ENCODE peak calls at places on chromosomes 16 and 17, in six cellular contexts. Y, Z, I, R, T and D are unnamed samples.

GRCh38 chr17:13626703-13627102 is 25.0 kb upstream of the HS3ST3A1 start:
- DNase-seq in R (no peak), T (no peak), Z (no peak), I (no peak), Y (no peak), D (no peak)

GRCh38 chr16:1029259-1029545 is 43.3 kb upstream of the SSTR5 start:
- DNase-seq in Z (no peak), Y (no peak), T (no peak), R (no peak), I (no peak), D (no peak)

GRCh38 chr17:17823433-17824118 is 13.2 kb downstream of the SREBF1 start:
- DNase-seq in I (peak; percentile 53), T (peak; percentile 87), Y (peak; percentile 53), R (peak; percentile 96), Z (peak; percentile 93), D (peak; percentile 50)

GRCh38 chr17:50118076-50118827 is 11.7 kb downstream of the SAMD14 start:
- DNase-seq in Y (no peak), Z (no peak), I (no peak), R (no peak), T (no peak), D (no peak)

GRCh38 chr17:65220732-65221131 is 83.6 kb downstream of the RGS9 start:
- DNase-seq in R (no peak), T (no peak), Z (no peak), I (no peak), Y (no peak), D (no peak)

GRCh38 chr17:27475981-27476895 is 20.0 kb downstream of the KSR1 start:
- DNase-seq in T (no peak), Z (no peak), I (no peak), Y (no peak), R (no peak), D (no peak)

GRCh38 chr17:4189280-4189679 is 46.3 kb downstream of the CYB5D2 start:
- DNase-seq in Y (no peak), I (no peak), Z (no peak), R (no peak), T (no peak), D (no peak)

GRCh38 chr16:81848306-81848853 is 69.3 kb downstream of the PLCG2 start:
- DNase-seq in Y (no peak), Z (no peak), T (no peak), I (no peak), R (no peak), D (no peak)

GRCh38 chr16:85622683-85623082 is 9.6 kb downstream of the GSE1 start:
- DNase-seq in I (no peak), Z (no peak), T (no peak), Y (no peak), R (no peak), D (no peak)

GRCh38 chr17:75105269-75106080 is 4.3 kb upstream of the ARMC7 start:
- DNase-seq in T (peak; percentile 80), R (peak; percentile 60), Z (peak; percentile 41), I (no peak), Y (no peak), D (no peak)

GRCh38 chr17:43384476-43384862 is 14.3 kb upstream of the ARL4D start:
- DNase-seq in R (no peak), Z (no peak), Y (no peak), I (no peak), T (peak; percentile 61), D (no peak)

GRCh38 chr16:89190150-89190958 is 10.0 kb downstream of the SLC22A31 start:
- DNase-seq in T (no peak), I (no peak), Y (no peak), R (no peak), Z (no peak), D (no peak)

GRCh38 chr17:33955461-33955860 is 299.6 kb upstream of the CCL2 start:
- DNase-seq in R (no peak), Z (no peak), I (no peak), T (no peak), Y (no peak), D (no peak)

GRCh38 chr17:8994319-8994718 is 27.0 kb upstream of the NTN1 start:
- DNase-seq in Z (no peak), T (peak; percentile 81), I (no peak), Y (peak; percentile 42), R (peak; percentile 83), D (peak; percentile 44)

GRCh38 chr17:55897301-55897700 is 146.4 kb downstream of the PCTP start:
- DNase-seq in I (no peak), T (no peak), Y (no peak), R (no peak), Z (peak; percentile 44), D (no peak)

GRCh38 chr17:12940699-12941098 is 77.1 kb downstream of the ELAC2 start:
- DNase-seq in T (no peak), R (no peak), Y (no peak), Z (no peak), I (no peak), D (no peak)

GRCh38 chr16:56769674-56770073 is 39.7 kb downstream of the NUP93 start:
- DNase-seq in Z (no peak), Y (no peak), T (peak; percentile 34), R (no peak), I (no peak), D (no peak)

GRCh38 chr17:39752241-39752831 is 14.6 kb downstream of the GRB7 start:
- DNase-seq in Z (no peak), I (no peak), T (no peak), R (no peak), Y (no peak), D (no peak)

GRCh38 chr16:53892155-53892554 is 188.2 kb downstream of the FTO start:
- DNase-seq in Y (peak; percentile 24), T (peak; percentile 77), I (no peak), R (peak; percentile 58), Z (no peak), D (peak; percentile 26)

GRCh38 chr17:76137351-76138233 is 3.5 kb downstream of the FOXJ1 start:
- DNase-seq in Z (no peak), I (no peak), T (no peak), R (peak; percentile 43), Y (no peak), D (no peak)

DNA sequence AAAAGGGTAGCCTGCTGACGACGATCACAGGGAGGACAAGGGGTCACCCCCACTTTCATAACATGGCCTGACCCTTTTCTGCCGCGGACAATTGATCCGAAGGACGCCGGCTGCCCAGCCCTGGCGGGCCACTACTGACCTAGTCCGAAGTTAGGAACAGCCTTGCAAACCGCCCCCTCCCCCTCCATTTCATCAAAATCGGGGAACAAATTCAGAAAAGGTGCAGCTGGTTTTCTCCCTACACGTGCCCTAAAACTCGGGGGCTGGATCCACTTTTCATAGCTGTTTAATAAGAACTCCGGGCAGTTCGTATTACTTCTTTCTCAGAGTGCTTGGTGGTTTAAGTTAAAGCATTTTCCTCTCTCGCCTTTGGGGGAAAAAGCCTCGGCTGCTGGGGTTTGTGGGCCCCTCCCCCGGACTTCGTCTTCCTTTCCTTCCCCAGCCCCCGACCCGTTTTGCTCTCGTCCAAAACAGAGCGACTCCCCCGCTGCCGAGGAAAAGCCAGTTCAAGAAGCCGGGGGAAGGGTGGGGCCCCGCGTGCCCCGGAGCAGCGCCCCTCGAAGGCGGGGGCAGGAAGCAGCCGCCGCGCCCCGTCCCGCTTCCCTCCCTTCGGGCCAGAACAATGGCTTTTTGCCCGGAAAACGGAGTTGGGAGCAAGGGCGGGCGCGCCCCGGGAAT is 643 bp upstream of the CBX2 start:
- DNase-seq in R (peak; percentile 58), Y (no peak), T (no peak), Z (no peak), I (no peak), D (no peak)
- TF ChIP-seq CTCF in R (peak; percentile 36), Y (no peak), T (no peak), Z (no peak), I (no peak), D (no peak)

GRCh38 chr16:10033561-10033960 is 148.7 kb downstream of the GRIN2A start:
- DNase-seq in T (no peak), Z (no peak), I (no peak), Y (no peak), R (no peak), D (no peak)

GRCh38 chr16:10028644-10029043 is 153.6 kb downstream of the GRIN2A start:
- DNase-seq in Y (no peak), T (no peak), Z (no peak), R (no peak), I (no peak), D (no peak)

GRCh38 chr16:10031955-10032354 is 150.3 kb downstream of the GRIN2A start:
- DNase-seq in T (no peak), I (no peak), Y (no peak), Z (no peak), R (no peak), D (no peak)

GRCh38 chr16:10027553-10027952 is 154.7 kb downstream of the GRIN2A start:
- DNase-seq in Z (no peak), I (no peak), T (no peak), Y (no peak), R (no peak), D (no peak)

DNA sequence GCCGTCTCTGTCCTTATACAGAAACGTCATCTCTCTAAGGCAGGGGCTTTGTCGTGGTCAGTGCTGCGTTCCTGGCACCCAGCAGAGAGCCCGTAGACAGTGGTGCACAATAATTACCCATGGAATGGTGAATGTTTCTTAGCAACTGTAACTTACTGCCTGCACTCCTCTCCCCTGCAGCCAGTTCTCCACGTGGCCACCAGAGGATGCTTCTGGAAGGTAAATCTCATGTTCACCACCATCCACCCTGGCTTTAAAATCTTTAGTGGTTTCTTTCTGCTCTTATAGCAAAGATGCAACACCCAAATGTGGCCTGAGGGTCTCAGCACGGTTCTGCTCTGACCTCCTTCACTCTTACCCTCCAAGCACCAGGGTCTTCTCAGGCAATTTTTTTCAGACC is 150.8 kb downstream of the GRIN2A start:
- DNase-seq in Z (no peak), R (no peak), T (no peak), I (no peak), Y (no peak), D (no peak)
- TF ChIP-seq CTCF in Z (no peak), R (no peak), T (no peak), I (no peak), Y (no peak), D (no peak)

DNA sequence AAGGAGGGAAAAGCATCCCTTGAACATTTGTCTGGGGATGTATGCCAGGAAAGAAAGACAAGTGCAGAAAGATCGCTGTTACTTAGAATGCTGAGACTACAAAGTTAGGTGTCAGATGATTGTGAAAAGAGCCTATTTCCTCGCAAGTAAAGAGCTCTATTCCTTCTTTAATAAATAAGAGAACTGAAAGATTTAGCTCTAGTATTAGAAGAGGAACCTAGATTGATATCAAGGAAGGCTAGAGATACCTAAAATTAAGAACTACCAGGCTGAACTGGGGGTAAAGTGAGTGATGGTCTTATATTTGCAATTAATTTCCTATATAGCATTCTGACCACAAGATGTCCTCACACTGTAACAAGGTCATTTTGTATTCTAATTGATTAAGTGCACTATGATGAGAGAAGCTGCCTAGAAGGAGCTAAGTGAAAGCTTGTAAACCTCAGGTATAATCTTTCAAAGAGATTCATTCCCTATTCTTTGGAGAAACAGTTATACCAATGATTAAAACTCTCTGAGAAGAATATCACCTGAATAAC is 62.3 kb downstream of the SSH2 start:
- DNase-seq in Z (no peak), T (no peak), R (peak; percentile 32), Y (no peak), I (no peak), D (no peak)
- TF ChIP-seq CTCF in Z (no peak), T (no peak), R (peak; percentile 13), Y (no peak), I (no peak), D (no peak)

DNA sequence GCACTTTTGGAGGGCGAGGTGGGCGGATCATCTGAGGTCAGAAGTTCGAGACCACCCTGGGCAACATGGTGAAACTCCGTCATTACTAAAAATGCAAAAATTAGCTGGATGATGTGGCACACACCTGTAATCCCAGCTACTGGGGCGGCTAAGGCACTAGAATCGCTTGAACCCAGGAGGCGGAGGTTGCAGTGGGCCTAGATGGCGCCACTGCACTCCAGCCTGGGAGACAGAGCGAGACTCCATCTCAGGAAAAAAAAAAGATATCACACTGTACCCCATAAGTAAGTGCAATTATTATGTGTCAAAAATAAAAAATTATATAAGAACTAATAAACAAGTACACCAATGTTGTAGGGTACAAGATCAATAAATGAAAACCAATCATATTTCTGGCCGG is 200.0 kb downstream of the CDRT15L2 start:
- DNase-seq in Y (no peak), Z (no peak), I (no peak), T (no peak), R (no peak), D (no peak)
- TF ChIP-seq CTCF in Y (no peak), Z (no peak), I (no peak), T (no peak), R (no peak), D (no peak)